ENCODE peak calls at places on chromosomes 13 and 19, in nine cellular contexts. J is tibial nerve, V is prostate gland, T is right lobe of liver, A is uterus, I is ovary, O is esophagus muscularis mucosa, X is body of pancreas, F is A549. B is an unnamed sample. For H3K4me1, the result is how much of the 10 kb centered on the place peaks cover.

GRCh38 chr13:41706189-41706588 is 248.8 kb downstream of the RGCC start:
- DNase-seq in I (no peak), O (no peak), A (no peak), V (no peak), X (no peak), J (no peak), F (no peak), T (no peak), B (no peak)

GRCh38 chr13:50417597-50417996 is 402.4 kb downstream of the KCNRG start:
- DNase-seq in J (no peak), F (peak), X (no peak), I (no peak), O (no peak), V (no peak), A (no peak), T (no peak), B (no peak)

GRCh38 chr19:58328999-58329398 is 2.2 kb downstream of the ZSCAN22 start:
- DNase-seq in V (no peak), A (no peak), J (no peak), O (no peak), I (no peak), X (no peak), F (peak), T (no peak), B (no peak)

GRCh38 chr13:24605923-24606372 is 74.3 kb upstream of the ATP12A start:
- DNase-seq in X (peak), I (no peak), J (no peak), V (no peak), T (no peak), A (no peak), O (no peak), F (peak), B (no peak)

GRCh38 chr19:55224038-55224665 is 4.4 kb downstream of the TMEM86B start:
- DNase-seq in J (no peak), V (no peak), O (no peak), T (no peak), F (no peak), X (no peak), I (no peak), A (no peak), B (no peak)

GRCh38 chr13:112748947-112749346 is 59.1 kb downstream of the ATP11A start:
- DNase-seq in A (peak), T (no peak), V (no peak), I (no peak), X (no peak), F (no peak), O (no peak), J (peak), B (no peak)

GRCh38 chr13:99963832-99964339 is 7.7 kb downstream of the ZIC5 start:
- DNase-seq in V (no peak), F (no peak), O (no peak), J (no peak), T (no peak), A (no peak), X (no peak), I (no peak), B (no peak)

GRCh38 chr13:22589880-22590279 is 590.9 kb upstream of the SGCG start:
- DNase-seq in I (no peak), O (no peak), J (no peak), V (no peak), T (no peak), X (no peak), A (no peak), F (no peak), B (no peak)

GRCh38 chr13:106530209-106530906 is 5.1 kb downstream of the EFNB2 start:
- DNase-seq in V (no peak), A (no peak), I (no peak), O (no peak), J (no peak), T (no peak), X (no peak), F (no peak), B (no peak)

GRCh38 chr13:85798999-85799646 is at the start of gene SLITRK6:
- DNase-seq in F (peak), A (no peak), V (peak), T (no peak), O (no peak), I (no peak), X (no peak), J (no peak), B (no peak)

GRCh38 chr19:7970716-7971448 is 27.4 kb upstream of the TIMM44 start:
- DNase-seq in O (no peak), A (no peak), J (peak), X (peak), F (peak), T (no peak), V (no peak), I (no peak), B (no peak)

GRCh38 chr19:36986601-36987000 is 70.5 kb downstream of the ZNF568 start:
- DNase-seq in A (no peak), I (no peak), T (no peak), J (no peak), O (no peak), X (no peak), V (no peak), F (no peak), B (no peak)

GRCh38 chr19:16366056-16366432 is 41.4 kb downstream of the KLF2 start:
- DNase-seq in O (no peak), A (no peak), J (no peak), I (peak), V (no peak), F (no peak), X (no peak), T (no peak), B (no peak)

GRCh38 chr13:42239644-42240043 is 32.3 kb upstream of the AKAP11 start:
- DNase-seq in O (no peak), V (no peak), F (peak), T (no peak), X (no peak), A (no peak), I (no peak), J (no peak), B (no peak)

GRCh38 chr19:3984584-3984907 is 717 bp downstream of the EEF2 start:
- DNase-seq in X (peak), F (no peak), O (no peak), I (peak), A (no peak), T (no peak), J (no peak), V (no peak), B (peak)

GRCh38 chr19:10417598-10418280 is 2.6 kb upstream of the PDE4A start:
- DNase-seq in X (no peak), J (no peak), F (no peak), O (no peak), A (no peak), V (no peak), T (no peak), I (no peak), B (no peak)

GRCh38 chr19:18802354-18802753 is 11.2 kb upstream of the COMP start:
- DNase-seq in I (no peak), X (no peak), V (no peak), J (no peak), T (no peak), O (no peak), F (no peak), A (no peak), B (no peak)

GRCh38 chr19:55172741-55173140 is 6.3 kb upstream of the DNAAF3 start:
- DNase-seq in T (no peak), O (no peak), X (no peak), A (no peak), J (no peak), I (no peak), F (peak), V (no peak), B (no peak)

GRCh38 chr19:53876651-53877224 is 5.3 kb upstream of the PRKCG start:
- DNase-seq in J (no peak), T (no peak), X (no peak), V (no peak), F (peak), A (no peak), I (no peak), O (no peak), B (no peak)

GRCh38 chr13:82214341-82214740 is 1667.9 kb downstream of the SLITRK1 start:
- DNase-seq in A (no peak), O (no peak), V (no peak), I (no peak), X (no peak), F (no peak), T (no peak), J (no peak), B (no peak)

GRCh38 chr19:46776927-46777911 is 11.2 kb downstream of the SLC1A5 start:
- DNase-seq in I (no peak), T (no peak), A (no peak), V (no peak), J (no peak), F (peak), X (no peak), O (no peak), B (no peak)

GRCh38 chr19:2811221-2811722 is 8.4 kb upstream of the ZNF554 start:
- DNase-seq in J (no peak), T (peak), I (no peak), O (no peak), X (no peak), V (no peak), F (no peak), A (no peak), B (no peak)

GRCh38 chr19:1265611-1266115 is 3.5 kb upstream of the CIRBP start:
- DNase-seq in O (no peak), V (peak), F (peak), X (no peak), T (peak), I (peak), A (peak), J (no peak), B (no peak)

GRCh38 chr19:39192846-39193245 is 3.9 kb upstream of the NCCRP1 start:
- DNase-seq in I (no peak), V (no peak), F (no peak), A (no peak), T (no peak), J (no peak), O (no peak), X (no peak), B (no peak)

GRCh38 chr13:97434417-97435296 is 688 bp downstream of the RAP2A start:
- DNase-seq in X (peak), J (peak), T (peak), O (peak), A (peak), I (peak), F (peak), V (peak), B (peak)

GRCh38 chr19:41909706-41910105 is 18.5 kb downstream of the ERFL start:
- DNase-seq in V (no peak), F (no peak), A (no peak), T (no peak), J (no peak), X (no peak), O (no peak), I (no peak), B (no peak)

GRCh38 chr13:93771782-93772181 is 545.2 kb downstream of the GPC6 start:
- DNase-seq in F (no peak), X (no peak), I (no peak), O (no peak), J (no peak), V (no peak), T (no peak), A (no peak), B (no peak)

GRCh38 chr19:53157601-53158000 is 1.3 kb downstream of the ZNF347 start:
- DNase-seq in O (no peak), A (no peak), X (no peak), T (peak), J (no peak), V (peak), F (no peak), I (no peak), B (no peak)

GRCh38 chr13:94300401-94300800 is 179.1 kb downstream of the DCT start:
- DNase-seq in T (no peak), A (no peak), F (no peak), O (no peak), I (no peak), V (no peak), X (no peak), J (no peak), B (no peak)

GRCh38 chr19:35442091-35442490 is 6.0 kb upstream of the FFAR2 start:
- DNase-seq in I (no peak), F (no peak), V (no peak), T (peak), A (no peak), J (no peak), O (no peak), X (no peak), B (no peak)

GRCh38 chr13:27354379-27354778 is 70.0 kb upstream of the GTF3A start:
- DNase-seq in I (no peak), F (no peak), T (no peak), O (no peak), J (no peak), A (no peak), V (no peak), X (no peak), B (no peak)

GRCh38 chr13:43293986-43294880 is 270.8 kb downstream of the DNAJC15 start:
- DNase-seq in I (no peak), X (no peak), T (no peak), J (no peak), O (no peak), V (no peak), A (no peak), F (no peak), B (no peak)

GRCh38 chr13:43293561-43293960 is 270.2 kb downstream of the DNAJC15 start:
- DNase-seq in T (no peak), F (no peak), I (no peak), A (no peak), X (no peak), J (no peak), V (no peak), O (no peak), B (no peak)

GRCh38 chr13:43289458-43290255 is 266.3 kb downstream of the DNAJC15 start:
- DNase-seq in F (no peak), O (no peak), X (no peak), A (no peak), T (no peak), I (no peak), V (no peak), J (no peak), B (no peak)

GRCh38 chr13:43291289-43292055 is 268.1 kb downstream of the DNAJC15 start:
- DNase-seq in T (no peak), O (no peak), A (no peak), V (no peak), X (no peak), J (no peak), F (no peak), I (no peak), B (no peak)

DNA sequence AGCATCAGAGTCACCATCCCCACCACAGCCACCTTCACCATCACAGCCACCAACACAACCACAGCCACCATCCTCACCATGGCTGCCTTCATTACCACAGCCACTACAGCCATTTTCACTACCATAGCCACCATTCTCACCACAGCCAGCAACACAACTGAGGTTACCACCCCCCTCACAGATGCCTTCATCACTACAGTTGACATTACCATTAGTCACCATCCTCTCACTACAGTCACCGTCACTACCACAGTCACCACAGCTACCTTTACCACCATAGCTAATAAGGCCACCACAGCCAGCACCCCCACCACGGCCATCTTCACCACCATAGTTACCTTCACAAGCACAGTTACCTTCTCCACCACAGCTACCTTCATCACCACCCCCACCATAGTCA is 269.6 kb downstream of the DNAJC15 start:
- DNase-seq in O (no peak), T (no peak), A (no peak), V (no peak), I (no peak), X (no peak), J (no peak), F (no peak), B (no peak)
- TF ChIP-seq CTCF in O (no peak), T (no peak), A (no peak), V (no peak), I (no peak), X (no peak), J (no peak), F (no peak), B (no peak)

GRCh38 chr19:5839312-5840017 is at the start of gene FUT6:
- DNase-seq in X (no peak), V (no peak), J (no peak), A (no peak), I (no peak), O (no peak), F (no peak), T (no peak), B (no peak)

GRCh38 chr19:5837768-5838364 is 1.6 kb downstream of the FUT6 start:
- DNase-seq in T (no peak), I (no peak), J (no peak), X (no peak), O (no peak), F (no peak), V (no peak), A (no peak), B (no peak)

GRCh38 chr19:5843295-5843927 is 3.9 kb upstream of the FUT6 start:
- DNase-seq in F (no peak), V (no peak), J (no peak), O (no peak), X (no peak), I (no peak), T (no peak), A (no peak), B (no peak)

GRCh38 chr19:5838437-5839311 is 828 bp downstream of the FUT6 start:
- DNase-seq in O (no peak), A (no peak), V (no peak), I (no peak), F (no peak), T (no peak), J (no peak), X (no peak), B (no peak)
- H3K4me1 ChIP-seq in O (under half), A (under half), V (under half), I (under half), F (under half), T (under half), J (under half), X (under half), B (under half)

GRCh38 chr13:30032263-30032662 is 181.8 kb upstream of the UBL3 start:
- DNase-seq in T (no peak), A (no peak), F (no peak), V (no peak), X (no peak), O (no peak), I (no peak), J (no peak), B (no peak)
- TF ChIP-seq POLR2A in T (no peak), A (no peak), F (no peak), V (no peak), X (no peak), O (no peak), I (no peak), J (no peak), B (no peak)

GRCh38 chr19:56837492-56837891 is 3.0 kb downstream of the PEG3 start:
- DNase-seq in V (peak), F (no peak), O (no peak), X (peak), T (peak), A (peak), J (peak), I (peak), B (peak)

GRCh38 chr19:56838680-56838929 is 1.9 kb downstream of the PEG3 start:
- DNase-seq in O (no peak), V (no peak), F (no peak), A (no peak), I (no peak), J (no peak), X (no peak), T (no peak), B (no peak)

GRCh38 chr19:56838930-56839664 is 1.4 kb downstream of the PEG3 start:
- DNase-seq in T (peak), O (peak), J (peak), V (peak), F (peak), A (peak), X (peak), I (peak), B (peak)

GRCh38 chr19:56837004-56837403 is 3.5 kb downstream of the PEG3 start:
- DNase-seq in A (no peak), O (no peak), V (no peak), I (peak), J (no peak), T (no peak), X (peak), F (no peak), B (no peak)

DNA sequence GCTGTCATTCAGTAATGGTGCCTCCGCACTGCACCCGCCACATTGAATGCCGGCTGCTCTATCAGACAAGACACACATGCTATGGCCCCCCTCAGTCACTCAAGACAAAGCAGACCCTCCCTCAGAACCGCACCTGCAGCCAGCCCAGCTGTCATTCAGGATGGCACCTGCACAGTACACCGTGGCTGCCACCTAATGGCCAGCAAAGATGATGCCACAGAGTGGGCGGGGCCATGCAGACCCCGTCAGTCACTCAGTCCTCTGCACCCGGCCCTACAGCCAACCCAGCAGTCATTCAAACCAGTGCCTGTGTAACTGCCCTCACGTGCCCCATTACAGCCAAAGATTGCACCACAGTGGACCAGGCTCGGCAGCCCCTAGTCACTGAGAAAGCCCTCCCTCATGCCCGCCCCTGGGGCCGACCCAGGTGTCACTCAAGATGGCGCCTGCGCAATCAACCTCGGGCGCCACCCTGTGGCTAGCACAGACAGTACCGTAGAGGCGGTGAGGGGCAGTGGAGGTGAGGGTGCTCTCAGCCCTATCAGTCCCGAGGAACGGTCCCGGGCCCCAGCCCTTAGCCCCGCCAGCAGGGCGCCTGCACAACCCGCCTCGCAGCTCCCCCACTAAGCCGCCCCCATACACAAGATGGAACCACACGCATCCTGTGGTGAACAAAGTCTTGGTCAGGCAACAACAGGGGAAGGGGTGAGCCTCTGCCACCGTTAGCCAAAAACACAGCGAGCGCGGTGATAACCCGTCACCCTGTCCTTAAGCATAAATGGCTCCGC is 2.4 kb downstream of the PEG3 start:
- DNase-seq in V (peak), F (no peak), T (peak), J (peak), O (no peak), I (peak), X (peak), A (peak), B (peak)
- TF ChIP-seq CTCF in V (peak), F (no peak), T (peak), J (peak), O (peak), I (peak), X (peak), A (peak), B (peak)

GRCh38 chr13:43802511-43802910 is 15.7 kb upstream of the ENOX1 start:
- DNase-seq in F (no peak), J (no peak), I (no peak), O (no peak), T (no peak), A (no peak), X (no peak), V (no peak), B (no peak)

GRCh38 chr13:43805681-43806128 is 18.9 kb upstream of the ENOX1 start:
- DNase-seq in F (peak), I (no peak), T (no peak), V (no peak), O (no peak), J (no peak), X (no peak), A (no peak), B (no peak)

GRCh38 chr13:43800828-43801227 is 14.1 kb upstream of the ENOX1 start:
- DNase-seq in I (no peak), O (no peak), T (no peak), F (no peak), A (no peak), J (no peak), X (no peak), V (no peak), B (no peak)

GRCh38 chr13:43805071-43805468 is 18.3 kb upstream of the ENOX1 start:
- DNase-seq in A (no peak), J (peak), T (no peak), V (peak), X (no peak), O (no peak), I (no peak), F (peak), B (no peak)

GRCh38 chr13:43804461-43805070 is 17.8 kb upstream of the ENOX1 start:
- DNase-seq in F (peak), J (peak), V (peak), X (no peak), I (no peak), T (no peak), O (no peak), A (no peak), B (no peak)
- H3K4me1 ChIP-seq in F (under half), J (under half), V (under half), X (under half), I (under half), T (under half), O (under half), A (under half), B (under half)

B was measured in breast epithelium.